ENCODE peak calls at places on chromosomes 12 and 14, in nine cellular contexts. One of them, this sample, is unnamed.

GRCh38 chr14:61042220-61042619 is 61.2 kb downstream of the SLC38A6 start:
- DNase-seq in heart right ventricle: no peak
- DNase-seq in GM20000: no peak
- DNase-seq in fibroblast of mammary gland: no peak
- DNase-seq in RWPE1: no peak
- DNase-seq in MCF 10A: no peak
- DNase-seq in bronchial epithelial cell: no peak
- DNase-seq in body of pancreas: no peak
- DNase-seq in adrenal gland: no peak
- DNase-seq in this sample: no peak

GRCh38 chr12:132170094-132170636 is 25.9 kb downstream of the NOC4L start:
- DNase-seq in heart right ventricle: no peak
- DNase-seq in GM20000: no peak
- DNase-seq in fibroblast of mammary gland: peak
- DNase-seq in RWPE1: peak
- DNase-seq in MCF 10A: peak
- DNase-seq in bronchial epithelial cell: no peak
- DNase-seq in body of pancreas: no peak
- DNase-seq in adrenal gland: no peak
- DNase-seq in this sample: peak

GRCh38 chr14:92692822-92693226 is 55.6 kb downstream of the LGMN start:
- DNase-seq in heart right ventricle: peak
- DNase-seq in GM20000: no peak
- DNase-seq in fibroblast of mammary gland: peak
- DNase-seq in RWPE1: no peak
- DNase-seq in MCF 10A: peak
- DNase-seq in bronchial epithelial cell: peak
- DNase-seq in body of pancreas: peak
- DNase-seq in adrenal gland: peak
- DNase-seq in this sample: peak

GRCh38 chr12:95970905-95971304 is 25.2 kb downstream of the HAL start:
- DNase-seq in heart right ventricle: no peak
- DNase-seq in GM20000: no peak
- DNase-seq in fibroblast of mammary gland: no peak
- DNase-seq in RWPE1: peak
- DNase-seq in MCF 10A: no peak
- DNase-seq in bronchial epithelial cell: peak
- DNase-seq in body of pancreas: no peak
- DNase-seq in adrenal gland: no peak
- DNase-seq in this sample: no peak

GRCh38 chr12:115353467-115353866 is 669.5 kb upstream of the TBX3 start:
- DNase-seq in heart right ventricle: no peak
- DNase-seq in GM20000: no peak
- DNase-seq in fibroblast of mammary gland: no peak
- DNase-seq in RWPE1: no peak
- DNase-seq in MCF 10A: no peak
- DNase-seq in bronchial epithelial cell: no peak
- DNase-seq in body of pancreas: no peak
- DNase-seq in adrenal gland: no peak
- DNase-seq in this sample: no peak

GRCh38 chr12:42691991-42692557 is 102.5 kb upstream of the PRICKLE1 start:
- DNase-seq in heart right ventricle: no peak
- DNase-seq in GM20000: no peak
- DNase-seq in fibroblast of mammary gland: peak
- DNase-seq in RWPE1: no peak
- DNase-seq in MCF 10A: no peak
- DNase-seq in bronchial epithelial cell: no peak
- DNase-seq in body of pancreas: no peak
- DNase-seq in adrenal gland: peak
- DNase-seq in this sample: no peak

GRCh38 chr14:89276424-89276975 is 140.5 kb downstream of the FOXN3 start:
- DNase-seq in heart right ventricle: no peak
- DNase-seq in GM20000: peak
- DNase-seq in fibroblast of mammary gland: peak
- DNase-seq in RWPE1: no peak
- DNase-seq in MCF 10A: peak
- DNase-seq in bronchial epithelial cell: no peak
- DNase-seq in body of pancreas: no peak
- DNase-seq in adrenal gland: no peak
- DNase-seq in this sample: no peak

GRCh38 chr12:66055837-66056319 is 74.7 kb downstream of the LLPH start:
- DNase-seq in heart right ventricle: no peak
- DNase-seq in GM20000: peak
- DNase-seq in fibroblast of mammary gland: peak
- DNase-seq in RWPE1: no peak
- DNase-seq in MCF 10A: peak
- DNase-seq in bronchial epithelial cell: no peak
- DNase-seq in body of pancreas: no peak
- DNase-seq in adrenal gland: no peak
- DNase-seq in this sample: no peak

GRCh38 chr14:98323850-98324249 is 948.1 kb downstream of the BCL11B start:
- DNase-seq in heart right ventricle: no peak
- DNase-seq in GM20000: no peak
- DNase-seq in fibroblast of mammary gland: no peak
- DNase-seq in RWPE1: no peak
- DNase-seq in MCF 10A: no peak
- DNase-seq in bronchial epithelial cell: no peak
- DNase-seq in body of pancreas: no peak
- DNase-seq in adrenal gland: no peak
- DNase-seq in this sample: no peak

GRCh38 chr12:13835657-13836056 is 145.7 kb downstream of the GRIN2B start:
- DNase-seq in heart right ventricle: no peak
- DNase-seq in GM20000: no peak
- DNase-seq in fibroblast of mammary gland: no peak
- DNase-seq in RWPE1: no peak
- DNase-seq in MCF 10A: no peak
- DNase-seq in bronchial epithelial cell: no peak
- DNase-seq in body of pancreas: no peak
- DNase-seq in adrenal gland: no peak
- DNase-seq in this sample: no peak

GRCh38 chr14:31968107-31968810 is 108.8 kb upstream of the ARHGAP5 start:
- DNase-seq in heart right ventricle: no peak
- DNase-seq in GM20000: no peak
- DNase-seq in fibroblast of mammary gland: peak
- DNase-seq in RWPE1: no peak
- DNase-seq in MCF 10A: no peak
- DNase-seq in bronchial epithelial cell: no peak
- DNase-seq in body of pancreas: no peak
- DNase-seq in adrenal gland: no peak
- DNase-seq in this sample: no peak

GRCh38 chr14:31969841-31970240 is 107.3 kb upstream of the ARHGAP5 start:
- DNase-seq in heart right ventricle: no peak
- DNase-seq in GM20000: no peak
- DNase-seq in fibroblast of mammary gland: no peak
- DNase-seq in RWPE1: no peak
- DNase-seq in MCF 10A: no peak
- DNase-seq in bronchial epithelial cell: no peak
- DNase-seq in body of pancreas: no peak
- DNase-seq in adrenal gland: no peak
- DNase-seq in this sample: no peak

GRCh38 chr14:31967669-31967975 is 109.5 kb upstream of the ARHGAP5 start:
- DNase-seq in heart right ventricle: no peak
- DNase-seq in GM20000: no peak
- DNase-seq in fibroblast of mammary gland: no peak
- DNase-seq in RWPE1: no peak
- DNase-seq in MCF 10A: no peak
- DNase-seq in bronchial epithelial cell: no peak
- DNase-seq in body of pancreas: no peak
- DNase-seq in adrenal gland: no peak
- DNase-seq in this sample: no peak

GRCh38 chr14:31969371-31969770 is 107.7 kb upstream of the ARHGAP5 start:
- DNase-seq in heart right ventricle: no peak
- DNase-seq in GM20000: no peak
- DNase-seq in fibroblast of mammary gland: no peak
- DNase-seq in RWPE1: no peak
- DNase-seq in MCF 10A: no peak
- DNase-seq in bronchial epithelial cell: no peak
- DNase-seq in body of pancreas: no peak
- DNase-seq in adrenal gland: no peak
- DNase-seq in this sample: no peak

DNA sequence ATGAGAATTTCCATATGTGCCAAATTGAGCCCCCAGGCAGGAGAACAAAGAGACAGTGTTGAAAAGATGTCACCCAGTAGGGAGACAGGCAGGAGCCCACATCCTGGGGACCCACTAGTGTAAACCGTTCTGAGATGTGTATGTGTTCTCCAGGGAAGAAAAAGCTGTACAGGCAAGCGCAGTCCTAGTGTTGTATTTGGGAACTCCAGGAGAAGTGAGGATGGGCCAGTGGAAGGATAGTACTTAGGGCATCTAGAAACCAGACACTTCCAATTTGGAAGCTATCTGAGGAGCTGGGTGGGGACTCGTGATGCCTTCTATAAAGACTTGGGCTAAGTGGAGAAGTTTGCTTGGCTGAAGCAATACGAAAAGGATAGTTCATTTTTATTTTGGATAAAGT is 108.2 kb upstream of the ARHGAP5 start:
- DNase-seq in heart right ventricle: no peak
- DNase-seq in GM20000: no peak
- DNase-seq in fibroblast of mammary gland: no peak
- DNase-seq in RWPE1: no peak
- DNase-seq in MCF 10A: no peak
- DNase-seq in bronchial epithelial cell: no peak
- DNase-seq in body of pancreas: no peak
- DNase-seq in adrenal gland: no peak
- DNase-seq in this sample: no peak
- TF ChIP-seq CTCF in heart right ventricle: no peak
- TF ChIP-seq CTCF in GM20000: no peak
- TF ChIP-seq CTCF in fibroblast of mammary gland: peak
- TF ChIP-seq CTCF in RWPE1: no peak
- TF ChIP-seq CTCF in MCF 10A: no peak
- TF ChIP-seq CTCF in bronchial epithelial cell: no peak
- TF ChIP-seq CTCF in body of pancreas: no peak
- TF ChIP-seq CTCF in adrenal gland: no peak
- TF ChIP-seq CTCF in this sample: peak

GRCh38 chr12:122516544-122517361 is 10.0 kb downstream of the RSRC2 start:
- DNase-seq in heart right ventricle: no peak
- DNase-seq in GM20000: no peak
- DNase-seq in fibroblast of mammary gland: no peak
- DNase-seq in RWPE1: no peak
- DNase-seq in MCF 10A: no peak
- DNase-seq in bronchial epithelial cell: no peak
- DNase-seq in body of pancreas: no peak
- DNase-seq in adrenal gland: no peak
- DNase-seq in this sample: no peak

GRCh38 chr12:122518908-122519307 is 7.8 kb downstream of the RSRC2 start:
- DNase-seq in heart right ventricle: no peak
- DNase-seq in GM20000: no peak
- DNase-seq in fibroblast of mammary gland: no peak
- DNase-seq in RWPE1: no peak
- DNase-seq in MCF 10A: no peak
- DNase-seq in bronchial epithelial cell: no peak
- DNase-seq in body of pancreas: no peak
- DNase-seq in adrenal gland: no peak
- DNase-seq in this sample: no peak

GRCh38 chr12:122517877-122518276 is 8.9 kb downstream of the RSRC2 start:
- DNase-seq in heart right ventricle: no peak
- DNase-seq in GM20000: no peak
- DNase-seq in fibroblast of mammary gland: peak
- DNase-seq in RWPE1: no peak
- DNase-seq in MCF 10A: peak
- DNase-seq in bronchial epithelial cell: no peak
- DNase-seq in body of pancreas: no peak
- DNase-seq in adrenal gland: peak
- DNase-seq in this sample: no peak

GRCh38 chr12:122520676-122521075 is 6.1 kb downstream of the RSRC2 start:
- DNase-seq in heart right ventricle: no peak
- DNase-seq in GM20000: no peak
- DNase-seq in fibroblast of mammary gland: no peak
- DNase-seq in RWPE1: no peak
- DNase-seq in MCF 10A: no peak
- DNase-seq in bronchial epithelial cell: no peak
- DNase-seq in body of pancreas: no peak
- DNase-seq in adrenal gland: no peak
- DNase-seq in this sample: no peak

GRCh38 chr12:122519418-122519817 is 7.3 kb downstream of the RSRC2 start:
- DNase-seq in heart right ventricle: no peak
- DNase-seq in GM20000: no peak
- DNase-seq in fibroblast of mammary gland: no peak
- DNase-seq in RWPE1: no peak
- DNase-seq in MCF 10A: no peak
- DNase-seq in bronchial epithelial cell: no peak
- DNase-seq in body of pancreas: no peak
- DNase-seq in adrenal gland: no peak
- DNase-seq in this sample: no peak
- TF ChIP-seq CTCF in heart right ventricle: no peak
- TF ChIP-seq CTCF in GM20000: no peak
- TF ChIP-seq CTCF in fibroblast of mammary gland: no peak
- TF ChIP-seq CTCF in RWPE1: no peak
- TF ChIP-seq CTCF in MCF 10A: no peak
- TF ChIP-seq CTCF in bronchial epithelial cell: no peak
- TF ChIP-seq CTCF in body of pancreas: no peak
- TF ChIP-seq CTCF in adrenal gland: no peak
- TF ChIP-seq CTCF in this sample: no peak

DNA sequence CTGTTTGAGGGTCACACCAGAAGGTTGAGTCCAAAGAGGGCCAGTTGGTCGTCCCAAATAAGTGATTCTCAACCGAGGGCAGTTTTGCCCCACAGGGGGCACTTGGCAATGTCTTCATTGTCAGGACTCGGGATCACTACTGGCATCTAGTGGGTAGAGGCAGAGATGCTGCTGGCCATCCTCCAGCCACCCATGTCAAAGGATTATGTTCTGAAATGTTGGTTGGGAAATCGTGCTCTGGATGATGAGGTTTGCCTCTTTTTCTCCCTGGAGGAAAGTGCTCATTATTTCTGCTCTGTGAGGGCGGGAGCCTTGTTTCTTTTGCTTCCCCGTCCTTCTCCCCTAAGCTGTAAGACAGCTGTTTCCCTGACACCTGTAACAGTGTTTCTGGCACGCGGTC is 3.6 kb downstream of the ZNF839 start:
- DNase-seq in heart right ventricle: peak
- DNase-seq in GM20000: no peak
- DNase-seq in fibroblast of mammary gland: peak
- DNase-seq in RWPE1: peak
- DNase-seq in MCF 10A: peak
- DNase-seq in bronchial epithelial cell: peak
- DNase-seq in body of pancreas: peak
- DNase-seq in adrenal gland: peak
- DNase-seq in this sample: no peak
- TF ChIP-seq CTCF in heart right ventricle: no peak
- TF ChIP-seq CTCF in GM20000: peak
- TF ChIP-seq CTCF in fibroblast of mammary gland: peak
- TF ChIP-seq CTCF in RWPE1: peak
- TF ChIP-seq CTCF in MCF 10A: peak
- TF ChIP-seq CTCF in bronchial epithelial cell: peak
- TF ChIP-seq CTCF in body of pancreas: peak
- TF ChIP-seq CTCF in adrenal gland: peak
- TF ChIP-seq CTCF in this sample: peak

DNA sequence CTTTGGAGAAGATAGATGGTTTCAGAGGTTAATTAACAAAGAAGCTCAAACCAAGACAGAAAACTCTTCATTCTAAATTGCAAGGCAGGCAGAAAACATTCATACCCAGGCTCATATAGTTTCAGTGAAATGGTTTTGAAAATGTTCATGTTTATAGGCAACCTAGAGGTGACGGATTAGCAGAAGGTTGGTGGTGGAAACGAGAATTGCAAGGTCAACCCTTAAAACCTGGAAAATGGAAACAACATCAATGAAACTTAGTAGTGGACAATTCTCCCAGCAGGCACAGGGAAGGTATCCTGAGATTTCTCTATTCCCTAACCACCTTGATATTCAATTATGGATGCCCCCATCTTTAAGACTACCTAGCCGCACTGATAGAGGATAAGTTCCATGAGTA is 965 bp downstream of the CD163 start:
- DNase-seq in heart right ventricle: no peak
- DNase-seq in GM20000: no peak
- DNase-seq in fibroblast of mammary gland: no peak
- DNase-seq in RWPE1: no peak
- DNase-seq in MCF 10A: no peak
- DNase-seq in bronchial epithelial cell: no peak
- DNase-seq in body of pancreas: no peak
- DNase-seq in adrenal gland: no peak
- DNase-seq in this sample: no peak
- TF ChIP-seq CTCF in heart right ventricle: no peak
- TF ChIP-seq CTCF in GM20000: no peak
- TF ChIP-seq CTCF in fibroblast of mammary gland: no peak
- TF ChIP-seq CTCF in RWPE1: no peak
- TF ChIP-seq CTCF in MCF 10A: no peak
- TF ChIP-seq CTCF in bronchial epithelial cell: no peak
- TF ChIP-seq CTCF in body of pancreas: no peak
- TF ChIP-seq CTCF in adrenal gland: no peak
- TF ChIP-seq CTCF in this sample: no peak

This sample was measured in chondrocyte.